ENCODE peak calls at places on chromosomes 12 and 14, in seven cellular contexts. V is dorsolateral prefrontal cortex, E is osteoblast, R is endothelial cell of umbilical vein, I is neural progenitor cell, U is GM23338, B is stomach. D is an unnamed sample.
A peak's percentile ranks its signal among the peaks of the same experiment; 100 is the strongest.

GRCh38 chr12:77237896-77238295 is 172.5 kb upstream of the E2F7 start:
- DNase-seq in V (no peak), E (no peak), R (no peak), I (no peak), U (no peak), B (no peak), D (no peak)

GRCh38 chr12:13000616-13000934 is 510 bp upstream of the HEBP1 start:
- DNase-seq in V (no peak), E (peak; percentile 86), R (no peak), I (peak; percentile 79), U (peak; percentile 64), B (no peak), D (no peak)

GRCh38 chr14:98751110-98751509 is 520.9 kb downstream of the BCL11B start:
- DNase-seq in V (no peak), E (no peak), R (no peak), I (no peak), U (no peak), B (no peak), D (no peak)

GRCh38 chr12:106000376-106001104 is 138.2 kb downstream of the NUAK1 start:
- DNase-seq in V (no peak), E (no peak), R (no peak), I (no peak), U (no peak), B (no peak), D (no peak)

GRCh38 chr14:91048256-91048655 is 12.2 kb downstream of the RPS6KA5 start:
- DNase-seq in V (no peak), E (no peak), R (no peak), I (no peak), U (no peak), B (no peak), D (no peak)

GRCh38 chr12:108689314-108690190 is 41.8 kb downstream of the CORO1C start:
- DNase-seq in V (no peak), E (peak; percentile 47), R (peak; percentile 93), I (no peak), U (no peak), B (no peak), D (peak; percentile 85)

GRCh38 chr12:65607271-65607880 is 216.9 kb upstream of the HMGA2 start:
- DNase-seq in V (no peak), E (no peak), R (peak; percentile 52), I (no peak), U (peak; percentile 17), B (peak; percentile 60), D (peak; percentile 85)

GRCh38 chr14:77714926-77715325 is 7.0 kb downstream of the SLIRP start:
- DNase-seq in V (no peak), E (no peak), R (no peak), I (no peak), U (no peak), B (no peak), D (no peak)

GRCh38 chr14:93582516-93582915 is 151.8 kb downstream of the UNC79 start:
- DNase-seq in V (no peak), E (no peak), R (no peak), I (peak; percentile 22), U (no peak), B (no peak), D (no peak)

DNA sequence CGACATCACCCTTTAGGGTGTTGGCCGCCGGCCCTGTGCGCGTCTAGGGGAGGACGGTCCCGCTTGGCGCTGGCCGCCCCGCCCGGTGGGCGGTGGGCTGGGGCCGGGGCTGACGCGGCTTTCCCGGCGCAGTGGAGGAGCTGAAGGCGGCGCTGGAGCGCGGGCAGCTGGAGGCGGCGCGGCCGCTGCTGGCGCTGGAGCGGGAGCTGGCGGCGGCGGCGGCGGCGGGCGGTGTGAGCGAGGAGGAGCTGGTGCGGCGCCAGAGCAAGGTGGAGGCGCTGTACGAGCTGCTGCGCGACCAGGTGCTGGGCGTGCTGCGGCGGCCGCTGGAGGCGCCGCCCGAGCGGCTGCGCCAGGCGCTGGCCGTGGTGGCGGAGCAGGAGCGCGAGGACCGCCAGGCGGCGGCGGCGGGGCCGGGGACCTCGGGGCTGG is 3.6 kb downstream of the TNFAIP2 start:
- DNase-seq in V (peak; percentile 54), E (peak; percentile 82), R (peak; percentile 26), I (peak; percentile 95), U (peak; percentile 91), B (peak; percentile 88), D (peak; percentile 45)
- TF ChIP-seq CTCF in V (no peak), E (no peak), R (peak; percentile 17), I (peak; percentile 46), U (no peak), B (no peak), D (no peak)

GRCh38 chr12:10130042-10130441 is at the start of gene CLEC7A:
- DNase-seq in V (no peak), E (no peak), R (peak; percentile 9), I (no peak), U (no peak), B (no peak), D (peak; percentile 9)
- H3K4me3 ChIP-seq in V (no peak within 1 kb of the TSS), E (no peak within 1 kb of the TSS), R (no peak within 1 kb of the TSS), I (no peak within 1 kb of the TSS), U (no peak within 1 kb of the TSS), B (peak within 1 kb of the TSS; percentile 17), D (no peak within 1 kb of the TSS)

DNA sequence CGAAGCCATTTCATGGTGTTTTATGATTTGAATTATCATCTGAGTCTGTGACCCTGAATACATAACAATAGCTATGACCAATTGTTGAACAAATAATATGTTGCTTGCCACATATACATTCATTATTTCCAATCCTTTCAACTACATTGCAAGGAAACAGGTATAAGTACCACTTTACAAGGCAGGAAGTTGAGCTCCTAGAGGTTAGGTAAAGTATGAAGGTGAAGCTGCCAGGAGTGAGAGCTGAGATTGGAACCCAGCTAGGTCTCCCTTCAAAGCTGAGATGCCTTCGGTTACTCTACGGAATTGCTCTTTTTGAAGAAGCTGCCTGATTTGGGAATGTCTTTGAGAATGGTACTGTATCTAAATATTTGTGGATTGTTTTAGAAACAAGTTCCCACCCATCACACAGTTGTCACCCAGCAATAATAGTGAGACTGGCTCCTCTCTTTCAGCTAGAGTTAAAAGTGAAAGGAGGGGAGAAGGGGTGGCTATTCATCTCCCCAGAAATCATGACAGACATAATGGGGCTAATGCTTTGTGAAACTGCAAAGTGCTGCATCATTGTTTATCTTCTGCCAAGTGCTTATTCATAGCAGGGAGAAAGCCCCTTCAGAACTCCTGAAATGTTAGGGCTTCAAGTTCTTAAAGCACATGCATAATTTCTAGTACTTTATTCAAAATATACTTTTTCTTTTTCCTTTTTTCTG is 75.9 kb upstream of the AMIGO2 start:
- DNase-seq in V (no peak), E (no peak), R (no peak), I (no peak), U (no peak), B (no peak), D (no peak)
- H3K27ac ChIP-seq in V (peak overlapping the region; percentile 16), E (peak overlapping the region; percentile 42), R (no peak overlapping the region), I (no peak overlapping the region), U (no peak overlapping the region), B (no peak overlapping the region), D (no peak overlapping the region)

DNA sequence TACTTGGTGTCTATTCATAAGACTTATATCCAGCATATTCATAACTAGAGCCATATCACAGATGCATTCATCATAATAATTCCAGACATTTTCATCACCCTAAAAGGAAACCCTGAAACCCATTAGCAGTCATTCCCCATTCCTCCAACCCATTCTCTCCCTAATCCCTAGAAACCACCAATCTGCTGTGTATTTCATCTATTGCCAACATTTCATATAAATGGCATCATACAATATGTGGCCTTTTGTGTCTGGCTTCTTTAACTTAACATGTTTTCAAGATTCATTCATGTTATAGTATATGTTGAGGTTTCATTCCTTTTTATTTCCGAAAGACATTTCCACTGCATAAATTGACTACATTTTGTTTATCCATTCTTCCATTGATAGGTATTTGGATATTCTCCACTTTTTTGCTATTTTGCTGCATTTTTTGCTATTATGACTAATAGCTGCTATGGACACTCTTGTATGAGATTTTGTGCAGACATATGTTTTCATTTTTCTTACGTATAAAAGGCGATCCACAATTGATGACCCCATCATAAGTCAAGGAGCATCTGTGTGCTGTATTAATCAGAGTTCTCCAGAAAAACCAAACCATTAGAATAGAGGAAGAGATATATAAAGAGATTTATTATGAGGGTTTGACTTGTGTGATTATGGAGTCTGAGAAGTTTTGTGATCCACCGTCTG is 5.2 kb upstream of the OAS2 start:
- DNase-seq in V (no peak), E (no peak), R (no peak), I (no peak), U (no peak), B (no peak), D (no peak)
- TF ChIP-seq CTCF in V (no peak), E (no peak), R (no peak), I (no peak), U (no peak), B (no peak), D (no peak)

D was measured in A673.